ENCODE peak calls at places on chromosomes 5 and 9, in six cellular contexts. E, K, V, L, T and O are unnamed samples.

GRCh38 chr9:114798793-114799427 is 6.9 kb downstream of the TNFSF15 start:
- DNase-seq in T (no peak), V (no peak), E (no peak), K (no peak), L (no peak), O (no peak)

GRCh38 chr5:174459832-174460448 is 264.4 kb upstream of the MSX2 start:
- DNase-seq in E (no peak), V (no peak), T (no peak), K (no peak), L (no peak), O (no peak)

GRCh38 chr5:15946026-15946425 is 233.6 kb downstream of the MARCHF11 start:
- DNase-seq in L (no peak), T (no peak), V (no peak), K (no peak), E (no peak), O (no peak)

GRCh38 chr9:126534431-126535186 is 79.1 kb upstream of the LMX1B start:
- DNase-seq in T (no peak), E (no peak), V (no peak), K (no peak), L (no peak), O (peak; percentile 99)

GRCh38 chr9:2116073-2116472 is 100.9 kb downstream of the SMARCA2 start:
- DNase-seq in K (no peak), L (no peak), V (peak; percentile 17), T (peak; percentile 23), E (peak; percentile 61), O (peak; percentile 14)

GRCh38 chr5:9813305-9813704 is 183.2 kb upstream of the TAS2R1 start:
- DNase-seq in E (no peak), T (no peak), L (no peak), K (no peak), V (no peak), O (no peak)

GRCh38 chr5:67494186-67494842 is 297.7 kb upstream of the CD180 start:
- DNase-seq in L (no peak), T (no peak), E (no peak), K (no peak), V (no peak), O (no peak)

GRCh38 chr9:131503626-131504465 is 1.1 kb downstream of the POMT1 start:
- DNase-seq in E (no peak), K (peak; percentile 62), T (peak; percentile 18), L (no peak), V (peak; percentile 34), O (no peak)

DNA sequence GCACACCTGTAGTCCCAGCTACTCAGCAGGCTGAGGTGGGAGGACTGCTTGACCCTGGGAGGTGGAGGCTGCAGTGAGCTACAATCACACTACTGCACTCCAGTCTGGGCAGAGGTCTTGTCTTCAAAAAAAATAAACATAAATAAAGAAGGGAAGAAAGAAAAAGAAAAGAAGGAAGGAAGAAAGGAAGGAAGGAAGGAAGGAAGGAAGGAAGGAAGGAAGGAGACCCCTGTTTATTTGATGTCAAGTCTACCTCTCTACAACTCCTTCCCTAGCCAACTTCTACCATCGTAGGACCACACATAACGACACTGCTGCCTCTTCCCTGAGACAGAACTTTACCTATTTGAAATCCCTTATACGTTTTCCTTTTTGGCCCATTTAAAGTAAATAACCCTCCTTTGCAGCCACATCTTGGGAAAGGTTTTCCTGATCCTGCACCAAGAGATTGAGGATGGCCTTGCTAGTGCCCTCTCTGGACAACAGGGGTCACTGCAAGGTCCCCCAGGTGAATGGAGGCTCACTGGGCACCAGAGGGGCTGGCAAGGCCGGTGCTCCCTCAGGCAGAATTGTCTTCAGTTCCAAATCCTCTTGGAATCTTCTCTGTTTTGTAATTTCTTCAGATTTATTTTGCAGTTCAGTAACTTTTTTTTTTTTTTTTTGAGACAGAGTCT is 10.5 kb downstream of the RPS14 start:
- DNase-seq in K (no peak), E (peak; percentile 37), L (no peak), V (no peak), T (peak; percentile 83), O (peak; percentile 57)
- TF ChIP-seq CTCF in K (peak; percentile 34), E (peak; percentile 50), L (peak; percentile 37), V (peak; percentile 55), T (peak; percentile 49), O (peak; percentile 74)

DNA sequence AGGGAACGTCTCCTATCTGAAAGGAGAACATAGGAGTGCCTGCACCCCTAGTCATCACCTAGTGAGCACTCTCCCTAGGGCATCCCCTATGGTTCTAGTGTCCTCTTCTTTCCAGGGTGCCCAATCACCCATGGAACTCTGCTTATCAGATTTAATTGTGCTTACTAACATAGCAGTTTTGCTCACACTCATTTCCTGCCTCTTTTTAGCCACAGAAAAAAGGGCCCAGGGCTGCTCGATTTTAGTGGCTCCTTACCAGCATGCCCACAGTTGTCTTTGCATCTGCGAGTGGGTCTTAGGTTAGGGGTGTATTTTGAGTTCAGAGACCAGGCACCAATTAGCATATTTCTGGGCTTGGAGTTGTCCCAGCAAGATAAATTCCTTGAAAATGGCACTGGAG is 1110.2 kb downstream of the TAF11L14 start:
- DNase-seq in L (no peak), E (no peak), V (no peak), K (no peak), T (no peak), O (no peak)
- H3K4me1 ChIP-seq in L (no peaks in the 10 kb centered on the region), E (no peaks in the 10 kb centered on the region), V (no peaks in the 10 kb centered on the region), K (peaks cover 3% of the 10 kb centered on the region), T (peaks cover 3% of the 10 kb centered on the region), O (no peaks in the 10 kb centered on the region)

GRCh38 chr9:136565722-136566552 is 20.1 kb upstream of the NOTCH1 start:
- DNase-seq in V (no peak), E (no peak), T (no peak), K (no peak), L (no peak), O (no peak)

GRCh38 chr9:136566553-136566895 is 20.7 kb upstream of the NOTCH1 start:
- DNase-seq in L (no peak), V (no peak), T (no peak), E (no peak), K (no peak), O (no peak)

GRCh38 chr9:136568288-136569081 is 22.6 kb upstream of the NOTCH1 start:
- DNase-seq in K (no peak), L (no peak), V (no peak), E (no peak), T (no peak), O (no peak)

GRCh38 chr9:136567651-136568287 is 21.9 kb upstream of the NOTCH1 start:
- DNase-seq in L (no peak), V (no peak), T (peak; percentile 84), K (peak; percentile 75), E (peak; percentile 76), O (no peak)

GRCh38 chr9:136566899-136567298 is 21.1 kb upstream of the NOTCH1 start:
- DNase-seq in K (no peak), E (peak; percentile 84), V (peak; percentile 65), T (no peak), L (no peak), O (no peak)
- H3K4me3 ChIP-seq in K (no peak overlapping the region), E (no peak overlapping the region), V (no peak overlapping the region), T (no peak overlapping the region), L (no peak overlapping the region), O (no peak overlapping the region)

GRCh38 chr9:78004478-78005229 is 27.0 kb downstream of the GNAQ start:
- DNase-seq in V (no peak), K (no peak), E (no peak), L (no peak), T (peak; percentile 43), O (no peak)
- TF ChIP-seq CTCF in V (no peak), K (peak; percentile 8), E (peak; percentile 25), L (peak; percentile 38), T (peak; percentile 46), O (peak; percentile 66)

DNA sequence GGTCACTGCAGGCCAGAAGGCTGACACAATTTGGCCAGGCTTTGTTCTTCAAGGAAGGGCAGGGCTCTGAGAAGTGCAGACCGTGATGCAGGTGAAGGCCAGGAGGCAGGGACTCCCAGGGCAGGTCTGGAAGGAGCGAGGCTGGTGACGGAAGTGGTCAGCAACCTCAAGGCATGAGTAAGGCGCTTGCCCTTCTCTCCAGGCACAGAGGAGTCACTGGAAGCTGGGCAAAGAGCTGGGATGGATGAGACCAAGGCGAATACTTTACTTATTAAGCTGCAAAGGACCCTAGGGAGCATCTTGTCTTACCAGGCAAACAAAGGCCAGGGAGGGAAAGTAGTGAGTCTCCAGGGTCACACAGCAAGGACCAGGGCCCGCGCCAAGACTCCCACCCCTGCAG is 18.6 kb downstream of the IRF1 start:
- DNase-seq in K (peak; percentile 51), L (no peak), T (no peak), E (no peak), V (no peak), O (no peak)
- H3K4me1 ChIP-seq in K (peaks cover 62% of the 10 kb centered on the region), L (peaks cover 21% of the 10 kb centered on the region), T (peaks cover 10% of the 10 kb centered on the region), E (peaks cover 7% of the 10 kb centered on the region), V (peaks cover 18% of the 10 kb centered on the region), O (peaks cover 4% of the 10 kb centered on the region)

GRCh38 chr5:78757269-78758053 is 108.9 kb upstream of the LHFPL2 start:
- DNase-seq in L (no peak), T (no peak), V (no peak), E (no peak), K (no peak), O (no peak)

GRCh38 chr5:78760411-78761169 is 112.0 kb upstream of the LHFPL2 start:
- DNase-seq in L (no peak), T (no peak), K (no peak), E (no peak), V (no peak), O (no peak)

GRCh38 chr5:78755822-78756429 is 107.4 kb upstream of the LHFPL2 start:
- DNase-seq in V (no peak), T (no peak), E (no peak), K (no peak), L (no peak), O (no peak)

GRCh38 chr5:78756853-78757252 is 108.3 kb upstream of the LHFPL2 start:
- DNase-seq in T (no peak), K (no peak), V (no peak), L (no peak), E (no peak), O (no peak)

DNA sequence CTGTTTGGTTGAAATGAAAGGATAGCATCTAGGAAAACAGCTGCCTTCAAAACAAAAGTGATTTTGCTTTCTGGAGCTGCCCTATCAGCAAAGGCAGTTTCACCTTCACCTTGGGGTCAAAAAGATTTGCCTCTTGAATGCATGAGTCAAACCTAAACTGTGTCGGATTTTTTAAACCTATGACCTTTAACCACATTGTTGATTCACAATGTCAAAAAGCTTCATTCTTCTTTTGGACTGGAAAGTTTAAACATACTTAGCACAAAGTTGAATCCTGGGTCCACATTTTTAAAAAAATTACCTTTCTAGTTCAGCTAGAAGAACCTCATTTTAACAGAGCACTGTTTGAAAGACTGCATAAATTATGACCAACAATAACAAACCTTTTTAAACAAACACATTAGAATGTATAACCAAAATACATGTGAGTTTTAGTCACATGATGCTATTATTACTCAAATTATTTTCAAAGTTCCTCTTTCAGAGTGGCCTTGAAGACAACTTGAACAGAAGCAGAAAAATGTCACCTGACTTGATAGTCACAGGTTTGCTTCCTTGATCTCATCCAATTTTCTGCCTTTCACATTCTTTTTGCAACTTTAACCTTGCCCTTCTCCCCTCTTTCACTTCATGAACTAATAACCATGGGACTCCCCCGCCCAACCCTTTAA is 109.7 kb upstream of the LHFPL2 start:
- DNase-seq in E (no peak), V (no peak), K (no peak), L (no peak), T (no peak), O (no peak)
- H3K4me3 ChIP-seq in E (no peak overlapping the region), V (no peak overlapping the region), K (no peak overlapping the region), L (no peak overlapping the region), T (no peak overlapping the region), O (no peak overlapping the region)

GRCh38 chr9:111691686-111692329 is 30.4 kb downstream of the GNG10 start:
- DNase-seq in V (peak; percentile 61), K (no peak), T (peak; percentile 16), L (no peak), E (no peak), O (no peak)
- TF ChIP-seq CTCF in V (peak; percentile 19), K (no peak), T (peak; percentile 66), L (peak; percentile 55), E (no peak), O (peak; percentile 49)

GRCh38 chr5:154476343-154477213 is 1.4 kb downstream of the HAND1 start:
- DNase-seq in T (no peak), V (no peak), K (no peak), L (no peak), E (no peak), O (no peak)
- H3K4me1 ChIP-seq in T (peaks cover 11% of the 10 kb centered on the region), V (no peaks in the 10 kb centered on the region), K (no peaks in the 10 kb centered on the region), L (no peaks in the 10 kb centered on the region), E (peaks cover 27% of the 10 kb centered on the region), O (peaks cover 12% of the 10 kb centered on the region)